ENCODE peak calls at places on chromosomes 6 and 20, in six cellular contexts. K is thyroid gland; B is naive thymus-derived CD4-positive, alpha-beta T cell; U is CD4-positive, alpha-beta memory T cell; E is body of pancreas; D is kidney. F is an unnamed sample. For H3K4me1, the result is how much of the 10 kb centered on the place peaks cover.

GRCh38 chr6:82076855-82077254 is 170.7 kb downstream of the IBTK start:
- DNase-seq in K (no peak), B (no peak), U (no peak), E (no peak), D (no peak), F (no peak)

GRCh38 chr6:73923899-73924485 is 228.0 kb downstream of the CD109 start:
- DNase-seq in K (no peak), B (no peak), U (no peak), E (peak), D (no peak), F (no peak)

GRCh38 chr6:120779441-120779840 is 554.8 kb downstream of the TBC1D32 start:
- DNase-seq in K (no peak), B (no peak), U (no peak), E (no peak), D (peak), F (no peak)

GRCh38 chr6:118980063-118980462 is 45.1 kb upstream of the MCM9 start:
- DNase-seq in K (no peak), B (no peak), U (no peak), E (peak), D (no peak), F (no peak)

GRCh38 chr6:167757821-167758220 is 68.9 kb upstream of the AFDN start:
- DNase-seq in K (no peak), B (no peak), U (no peak), E (no peak), D (no peak), F (no peak)

GRCh38 chr20:38828514-38829295 is 23.2 kb downstream of the PPP1R16B start:
- DNase-seq in K (no peak), B (no peak), U (no peak), E (no peak), D (no peak), F (no peak)

GRCh38 chr6:30101423-30101938 is 11.4 kb downstream of the TRIM31 start:
- DNase-seq in K (no peak), B (peak), U (no peak), E (no peak), D (no peak), F (peak)

GRCh38 chr6:158131926-158132325 is 36.1 kb downstream of the SERAC1 start:
- DNase-seq in K (no peak), B (no peak), U (no peak), E (no peak), D (no peak), F (peak)

GRCh38 chr6:30600576-30600975 is 16.5 kb downstream of the PPP1R10 start:
- DNase-seq in K (peak), B (no peak), U (no peak), E (no peak), D (peak), F (no peak)

GRCh38 chr6:78513856-78514255 is 353.5 kb upstream of the IRAK1BP1 start:
- DNase-seq in K (no peak), B (no peak), U (no peak), E (no peak), D (no peak), F (no peak)

GRCh38 chr6:159960485-159960884 is 8.4 kb upstream of the IGF2R start:
- DNase-seq in K (no peak), B (no peak), U (no peak), E (no peak), D (no peak), F (no peak)

GRCh38 chr6:85747093-85747492 is 104.4 kb upstream of the SYNCRIP start:
- DNase-seq in K (no peak), B (no peak), U (no peak), E (no peak), D (no peak), F (no peak)

GRCh38 chr6:82741996-82742385 is 323.6 kb downstream of the UBE3D start:
- DNase-seq in K (no peak), B (no peak), U (no peak), E (no peak), D (no peak), F (no peak)

GRCh38 chr6:85552652-85553051 is 41.0 kb downstream of the SNX14 start:
- DNase-seq in K (no peak), B (no peak), U (no peak), E (no peak), D (no peak), F (no peak)

GRCh38 chr6:113858067-113858604 is 991 bp downstream of the MARCKS start:
- DNase-seq in K (peak), B (no peak), U (no peak), E (peak), D (peak), F (no peak)

GRCh38 chr20:50141018-50141675 is 12.4 kb downstream of the PEDS1 start:
- DNase-seq in K (no peak), B (no peak), U (no peak), E (no peak), D (no peak), F (no peak)

GRCh38 chr6:79301290-79301689 is 66.8 kb upstream of the HMGN3 start:
- DNase-seq in K (no peak), B (no peak), U (no peak), E (no peak), D (no peak), F (no peak)

GRCh38 chr6:87139236-87139635 is 16.1 kb upstream of the ZNF292 start:
- DNase-seq in K (no peak), B (peak), U (peak), E (peak), D (no peak), F (peak)

GRCh38 chr6:55726144-55726543 is 147.2 kb upstream of the HMGCLL1 start:
- DNase-seq in K (no peak), B (no peak), U (no peak), E (no peak), D (no peak), F (no peak)

GRCh38 chr6:141261016-141261671 is 871.6 kb upstream of the GJE1 start:
- DNase-seq in K (no peak), B (no peak), U (no peak), E (no peak), D (peak), F (peak)

GRCh38 chr20:43915209-43916072 is 789 bp downstream of the TOX2 start:
- DNase-seq in K (no peak), B (peak), U (peak), E (no peak), D (no peak), F (no peak)

GRCh38 chr6:90895299-90896164 is 308.7 kb upstream of the MAP3K7 start:
- DNase-seq in K (no peak), B (no peak), U (no peak), E (no peak), D (no peak), F (no peak)

GRCh38 chr6:4848382-4849068 is 72.3 kb downstream of the CDYL start:
- DNase-seq in K (no peak), B (no peak), U (no peak), E (no peak), D (no peak), F (peak)

GRCh38 chr20:29750268-29750899 is 1507.1 kb upstream of the DEFB115 start:
- DNase-seq in K (no peak), B (no peak), U (no peak), E (no peak), D (peak), F (no peak)

GRCh38 chr20:38999217-38999616 is 37.1 kb downstream of the DHX35 start:
- DNase-seq in K (no peak), B (no peak), U (no peak), E (no peak), D (no peak), F (no peak)

GRCh38 chr6:33781105-33781975 is 7.6 kb downstream of the LEMD2 start:
- DNase-seq in K (no peak), B (no peak), U (no peak), E (no peak), D (no peak), F (no peak)

GRCh38 chr20:41182296-41183212 is 45.2 kb downstream of the PLCG1 start:
- DNase-seq in K (no peak), B (no peak), U (no peak), E (no peak), D (no peak), F (no peak)

GRCh38 chr6:130520801-130521200 is 155.0 kb downstream of the TMEM200A start:
- DNase-seq in K (no peak), B (no peak), U (no peak), E (no peak), D (no peak), F (no peak)

GRCh38 chr6:126152346-126152745 is 166.0 kb downstream of the TRMT11 start:
- DNase-seq in K (no peak), B (no peak), U (no peak), E (no peak), D (no peak), F (no peak)

GRCh38 chr6:67748521-67748920 is 886.6 kb upstream of the ADGRB3 start:
- DNase-seq in K (no peak), B (no peak), U (no peak), E (no peak), D (no peak), F (no peak)

GRCh38 chr6:30556964-30557682 is at the start of gene PRR3:
- DNase-seq in K (peak), B (peak), U (no peak), E (peak), D (peak), F (no peak)

GRCh38 chr6:10441004-10441654 is 26.3 kb upstream of the TFAP2A start:
- DNase-seq in K (no peak), B (no peak), U (no peak), E (no peak), D (no peak), F (no peak)

GRCh38 chr20:49717693-49718092 is 4.0 kb upstream of the B4GALT5 start:
- DNase-seq in K (no peak), B (no peak), U (no peak), E (no peak), D (no peak), F (peak)

GRCh38 chr6:72547020-72547419 is 74.8 kb upstream of the KCNQ5 start:
- DNase-seq in K (no peak), B (no peak), U (no peak), E (no peak), D (no peak), F (no peak)

GRCh38 chr6:42295181-42295580 is 77.5 kb upstream of the MRPS10 start:
- DNase-seq in K (no peak), B (no peak), U (no peak), E (no peak), D (peak), F (no peak)

GRCh38 chr6:166194885-166195860 is 27.5 kb upstream of the TBXT start:
- DNase-seq in K (peak), B (no peak), U (no peak), E (peak), D (no peak), F (peak)

DNA sequence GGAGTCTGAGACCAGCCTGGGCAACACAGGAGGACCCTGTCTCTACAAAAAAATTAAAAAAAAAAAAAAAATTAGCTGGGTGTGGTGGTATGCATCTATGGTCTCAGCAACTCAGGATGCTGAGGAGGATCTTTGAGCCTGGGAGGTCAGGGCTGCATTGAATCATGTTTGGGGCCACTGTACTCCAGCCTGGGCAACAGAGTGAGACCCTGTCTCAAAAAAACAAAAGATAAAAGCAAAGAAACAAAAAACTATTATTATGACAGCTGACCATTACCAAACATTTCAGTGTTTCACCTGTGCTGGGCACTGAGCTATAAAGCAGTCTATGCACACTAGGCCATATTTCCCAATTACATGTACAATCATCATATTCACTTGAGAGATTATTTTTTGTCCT is 35.7 kb downstream of the COX4I2 start:
- DNase-seq in K (no peak), B (no peak), U (no peak), E (no peak), D (no peak), F (no peak)
- H3K4me1 ChIP-seq in K (half or more), B (half or more), U (half or more), E (half or more), D (half or more), F (under half)

DNA sequence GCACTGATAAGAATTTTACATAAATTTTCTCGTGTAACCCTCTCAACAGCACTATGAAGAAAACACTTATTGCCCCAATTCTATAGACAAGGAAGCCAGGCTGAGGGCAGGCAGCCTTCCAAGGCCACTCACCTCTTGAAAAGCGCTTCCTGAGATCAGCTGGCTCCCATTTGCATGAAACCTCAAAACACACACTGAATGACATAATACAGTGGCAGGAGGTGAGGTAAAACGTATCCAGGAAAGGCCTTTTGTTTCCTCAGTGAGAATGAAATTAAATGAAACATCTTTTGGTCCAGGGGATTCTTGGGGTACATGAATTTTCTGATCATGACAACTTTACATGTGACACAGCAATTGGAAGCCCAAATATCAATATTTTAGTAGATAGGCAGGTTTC is 112.5 kb downstream of the WDR27 start:
- DNase-seq in K (peak), B (peak), U (peak), E (peak), D (no peak), F (peak)
- H3K27ac ChIP-seq in K (peak), B (peak), U (no peak), E (peak), D (no peak), F (peak)

GRCh38 chr20:64222273-64222672 is 33.3 kb upstream of the PCMTD2 start:
- DNase-seq in K (peak), B (no peak), U (peak), E (peak), D (peak), F (no peak)
- H3K4me1 ChIP-seq in K (under half), B (under half), U (under half), E (under half), D (under half), F (under half)

GRCh38 chr6:149919834-149920225 is 3.1 kb downstream of the RAET1G start:
- DNase-seq in K (no peak), B (no peak), U (no peak), E (no peak), D (peak), F (no peak)
- H3K27ac ChIP-seq in K (no peak), B (no peak), U (no peak), E (no peak), D (no peak), F (no peak)

DNA sequence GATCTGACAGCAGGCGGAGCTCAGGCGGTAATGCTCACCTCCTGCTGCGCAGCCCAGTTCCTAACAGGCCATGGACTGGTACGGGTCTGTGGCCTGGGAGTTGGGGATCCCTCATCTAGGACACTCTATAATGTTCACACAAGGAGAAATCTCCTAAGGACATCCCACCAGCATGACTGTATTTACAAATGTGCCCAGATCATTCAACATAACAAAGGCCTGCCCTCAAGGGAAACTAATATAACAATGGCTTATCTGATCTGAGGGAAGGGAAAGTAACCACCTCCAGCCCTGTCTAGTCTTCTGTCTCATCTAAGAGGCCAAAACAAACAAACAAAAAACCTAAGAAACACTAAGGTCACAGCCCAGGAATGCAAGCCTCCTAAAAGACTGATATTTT is 232.8 kb downstream of the RNGTT start:
- DNase-seq in K (no peak), B (no peak), U (no peak), E (no peak), D (peak), F (no peak)
- H3K4me1 ChIP-seq in K (under half), B (under half), U (under half), E (under half), D (under half), F (under half)

DNA sequence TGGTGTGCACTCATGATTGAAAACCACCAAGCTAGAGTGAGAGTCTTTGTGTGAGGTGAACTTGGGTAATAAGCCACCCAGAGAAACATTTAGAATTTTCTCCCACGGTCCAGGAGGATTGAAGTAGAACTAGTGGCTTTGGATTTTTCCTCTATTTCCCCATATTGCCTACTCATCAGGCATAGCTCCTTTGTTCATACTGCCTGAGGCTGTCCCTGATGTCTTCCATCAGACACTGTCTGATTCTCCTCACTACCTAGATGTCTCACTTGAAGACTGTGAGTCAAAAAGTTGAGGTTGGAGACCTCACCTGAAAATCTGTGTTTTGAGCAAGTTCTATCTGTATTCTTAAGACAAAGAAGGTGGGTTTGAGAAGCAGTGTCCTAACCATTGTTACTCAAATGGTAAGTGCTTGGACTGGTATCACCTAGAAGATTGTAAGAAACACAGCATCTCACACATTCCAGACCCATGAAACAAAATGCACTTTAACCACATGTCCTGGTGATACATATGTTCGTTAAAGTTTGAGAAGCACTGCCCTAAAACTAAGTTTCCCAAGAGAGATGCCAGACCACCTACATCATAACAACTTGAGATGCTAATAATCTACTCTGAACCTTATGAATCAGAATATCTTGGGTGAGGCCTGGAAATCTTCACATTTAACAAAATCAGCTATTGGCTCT is 523.4 kb upstream of the BTBD3 start:
- DNase-seq in K (no peak), B (no peak), U (no peak), E (no peak), D (no peak), F (no peak)
- H3K27ac ChIP-seq in K (no peak), B (no peak), U (no peak), E (no peak), D (no peak), F (no peak)

DNA sequence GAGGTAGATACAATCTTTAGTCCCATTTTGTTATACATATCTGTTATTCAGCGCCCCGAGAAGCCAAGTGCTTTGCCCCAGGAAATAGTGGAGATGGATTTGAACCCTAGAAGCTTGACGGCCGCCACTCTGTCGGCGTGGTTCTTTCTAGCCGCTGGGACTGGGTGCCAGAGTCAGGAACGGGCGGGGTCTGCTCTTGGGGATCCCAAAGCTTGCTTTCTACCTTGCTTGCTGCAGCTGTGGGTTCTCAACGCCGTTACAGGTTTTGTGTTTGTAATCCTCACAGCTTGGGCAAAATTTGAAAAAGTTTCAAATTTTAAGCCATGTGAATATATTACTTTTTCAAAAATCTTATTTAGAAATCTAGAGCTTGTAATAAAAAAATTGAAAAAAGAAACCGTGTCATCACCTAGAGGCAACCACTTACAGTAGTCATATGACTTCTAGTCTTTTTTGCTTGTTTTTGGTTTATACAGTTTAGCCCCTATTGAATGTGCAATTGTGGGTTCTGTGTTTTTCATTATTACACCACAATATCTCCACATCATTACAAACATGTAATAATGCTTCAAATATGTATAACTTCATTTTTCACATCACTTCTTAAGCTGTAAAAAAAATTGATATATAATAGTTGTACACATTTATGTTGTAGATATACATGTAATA is 786 bp downstream of the DYNLRB1 start:
- DNase-seq in K (peak), B (no peak), U (peak), E (no peak), D (no peak), F (no peak)
- H3K4me1 ChIP-seq in K (under half), B (under half), U (half or more), E (under half), D (under half), F (under half)